ENCODE peak calls at places on chromosomes 2 and 18, in six cellular contexts. G, N, X, S, V and U are unnamed samples.

GRCh38 chr18:48550101-48550729 is 11.4 kb downstream of the CTIF start:
- DNase-seq in G (no peak), X (no peak), N (no peak), S (no peak), V (no peak), U (no peak)

GRCh38 chr2:73107211-73107926 is 5.4 kb downstream of the RAB11FIP5 start:
- DNase-seq in S (no peak), V (no peak), X (no peak), N (no peak), G (peak; percentile 60), U (no peak)

GRCh38 chr2:140975237-140975636 is 1155.6 kb downstream of the LRP1B start:
- DNase-seq in N (no peak), X (no peak), V (no peak), G (peak; percentile 17), S (no peak), U (no peak)

GRCh38 chr2:177553176-177553909 is 160.8 kb downstream of the AGPS start:
- DNase-seq in S (no peak), N (no peak), V (peak; percentile 18), X (no peak), G (no peak), U (peak; percentile 2)

GRCh38 chr2:198116652-198117175 is 312.3 kb downstream of the PLCL1 start:
- DNase-seq in G (peak; percentile 17), X (no peak), V (peak; percentile 19), S (no peak), N (no peak), U (no peak)

GRCh38 chr2:239293450-239294430 is 107.1 kb downstream of the HDAC4 start:
- DNase-seq in S (no peak), V (no peak), N (no peak), G (no peak), X (peak; percentile 61), U (no peak)

GRCh38 chr2:56191617-56192016 is 7.8 kb downstream of the CCDC85A start:
- DNase-seq in N (peak; percentile 20), S (no peak), G (no peak), V (peak; percentile 23), X (peak; percentile 28), U (peak; percentile 59)

GRCh38 chr2:194867328-194867727 is 789.7 kb upstream of the SLC39A10 start:
- DNase-seq in S (no peak), G (peak; percentile 1), X (peak; percentile 5), V (peak; percentile 27), N (no peak), U (peak; percentile 3)

GRCh38 chr2:17934721-17935120 is 56.3 kb downstream of the KCNS3 start:
- DNase-seq in S (no peak), X (no peak), N (no peak), G (peak; percentile 58), V (peak; percentile 84), U (no peak)

GRCh38 chr18:24051256-24051947 is 36.8 kb downstream of the TTC39C start:
- DNase-seq in S (no peak), V (peak; percentile 59), N (no peak), X (peak; percentile 53), G (peak; percentile 68), U (no peak)

GRCh38 chr2:150778828-150779227 is 291.4 kb upstream of the RND3 start:
- DNase-seq in X (no peak), S (no peak), V (no peak), N (no peak), G (no peak), U (no peak)

DNA sequence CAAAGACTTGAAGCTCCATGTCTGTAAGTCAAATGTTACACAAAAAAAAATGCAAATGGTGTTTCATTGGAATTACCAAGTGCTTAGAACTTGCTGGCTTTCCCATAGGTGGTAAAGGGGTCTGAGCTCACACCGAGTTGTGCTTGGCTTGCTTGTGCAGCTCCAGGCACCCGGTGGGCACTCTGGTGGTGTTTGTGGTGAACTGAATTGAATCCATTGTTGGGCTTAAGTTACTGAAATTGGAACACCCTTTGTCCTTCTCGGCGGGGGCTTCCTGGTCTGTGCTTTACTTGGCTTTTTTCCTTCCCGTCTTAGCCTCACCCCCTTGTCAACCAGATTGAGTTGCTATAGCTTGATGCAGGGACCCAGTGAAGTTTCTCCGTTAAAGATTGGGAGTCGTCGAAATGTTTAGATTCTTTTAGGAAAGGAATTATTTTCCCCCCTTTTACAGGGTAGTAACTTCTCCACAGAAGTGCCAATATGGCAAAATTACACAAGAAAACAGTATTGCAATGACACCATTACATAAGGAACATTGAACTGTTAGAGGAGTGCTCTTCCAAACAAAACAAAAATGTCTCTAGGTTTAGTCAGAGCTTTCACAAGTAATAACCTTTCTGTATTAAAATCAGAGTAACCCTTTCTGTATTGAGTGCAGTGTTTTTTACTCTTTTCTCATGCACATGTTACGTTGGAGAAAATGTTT is 97.9 kb upstream of the IL1R2 start:
- DNase-seq in G (peak; percentile 24), S (no peak), X (no peak), N (no peak), V (peak; percentile 66), U (no peak)
- TF ChIP-seq CTCF in G (no peak), S (no peak), X (no peak), N (no peak), V (peak; percentile 3), U (no peak)

DNA sequence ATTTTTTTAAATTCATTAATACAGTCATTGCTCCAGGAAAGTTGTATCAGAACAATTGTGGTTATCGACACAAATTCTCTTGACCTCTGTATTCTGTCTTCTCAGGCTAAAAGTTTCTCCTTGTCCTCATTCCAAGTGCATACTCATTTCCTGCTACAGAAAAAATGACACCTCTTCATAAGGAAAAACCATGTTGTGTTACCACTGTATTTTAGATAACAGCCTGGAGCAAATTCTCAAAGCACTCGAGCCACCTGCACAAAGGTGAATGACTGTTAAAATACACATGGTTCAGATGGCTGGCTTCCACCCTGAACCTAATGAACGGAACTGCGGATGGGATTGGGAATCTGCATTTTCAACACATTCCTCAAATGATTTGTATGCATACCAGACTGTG is 586.5 kb downstream of the EPHA4 start:
- DNase-seq in S (no peak), X (no peak), V (no peak), G (no peak), N (no peak), U (no peak)
- TF ChIP-seq CTCF in S (no peak), X (no peak), V (no peak), G (no peak), N (no peak), U (no peak)

GRCh38 chr2:234952270-234953115 is 676 bp downstream of the SH3BP4 start:
- DNase-seq in V (no peak), G (no peak), X (no peak), N (peak; percentile 58), S (no peak), U (peak; percentile 38)

GRCh38 chr2:234949762-234950434 is 1.9 kb upstream of the SH3BP4 start:
- DNase-seq in V (peak; percentile 99), S (no peak), G (peak; percentile 100), X (no peak), N (no peak), U (no peak)

GRCh38 chr2:234950730-234951385 is 959 bp upstream of the SH3BP4 start:
- DNase-seq in N (no peak), X (no peak), S (no peak), V (peak; percentile 56), G (peak; percentile 74), U (no peak)

GRCh38 chr2:234950435-234950729 is 1.4 kb upstream of the SH3BP4 start:
- DNase-seq in N (no peak), V (no peak), G (no peak), X (no peak), S (no peak), U (no peak)

DNA sequence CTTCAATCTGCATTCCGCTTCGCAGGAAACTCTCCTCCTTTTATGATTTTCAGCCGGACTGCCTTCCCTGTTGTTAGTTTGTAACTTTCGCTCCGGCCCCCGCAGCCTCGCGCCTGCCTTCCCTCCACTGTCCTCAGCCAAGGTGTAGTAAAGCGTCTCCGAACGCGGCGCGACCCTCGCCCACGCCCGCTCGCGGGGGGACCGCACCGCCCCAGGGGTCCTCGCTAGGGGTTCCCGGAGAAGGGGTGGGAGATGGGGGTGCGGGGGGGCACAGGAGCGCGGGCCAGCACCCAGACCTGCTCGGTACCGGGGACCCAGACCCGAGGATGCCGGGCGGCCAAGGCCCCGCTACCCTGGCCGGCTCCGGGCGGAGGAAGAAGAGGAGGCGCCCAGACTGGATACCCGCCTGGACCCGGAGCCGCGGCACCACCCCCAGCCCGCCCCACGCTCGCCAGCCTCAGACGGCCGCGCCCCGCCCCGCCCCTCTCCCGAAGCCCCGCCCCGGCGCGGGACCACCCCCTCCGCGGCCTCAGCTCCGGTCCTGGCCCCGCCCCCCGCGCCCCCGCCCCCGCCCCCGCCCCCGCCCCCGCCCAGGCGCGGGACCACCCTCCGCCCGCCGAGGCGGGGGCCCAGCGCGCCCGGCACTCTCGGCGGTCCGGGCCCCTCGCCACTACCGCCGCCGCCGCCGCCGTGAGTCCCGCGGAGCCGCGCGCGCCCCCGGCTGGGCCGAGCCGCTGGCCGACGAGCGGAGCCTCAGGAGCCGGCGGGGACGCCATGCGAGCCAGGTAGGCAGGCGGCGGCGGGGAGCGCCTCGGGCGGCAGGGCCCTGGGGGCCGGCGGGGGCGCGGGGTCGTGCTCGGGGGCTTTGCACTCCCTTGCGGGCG is at the start of gene SH3BP4:
- DNase-seq in N (peak; percentile 92), V (peak; percentile 81), X (no peak), S (peak; percentile 93), G (peak; percentile 81), U (peak; percentile 87)
- TF ChIP-seq CTCF in N (no peak), V (no peak), X (no peak), S (no peak), G (no peak), U (no peak)

GRCh38 chr2:199495147-199495546 is 37.4 kb upstream of the SATB2 start:
- DNase-seq in S (no peak), N (no peak), V (no peak), G (no peak), X (no peak), U (no peak)
- TF ChIP-seq CTCF in S (no peak), N (no peak), V (no peak), G (no peak), X (no peak), U (no peak)